ENCODE peak calls at places on chromosomes 7 and 10, in six cellular contexts. One of them, this sample, is unnamed.

GRCh38 chr7:45105588-45106188 is 5.8 kb downstream of the TBRG4 start:
- DNase-seq in tibial artery: no peak
- DNase-seq in fibroblast of lung: no peak
- DNase-seq in heart left ventricle: no peak
- DNase-seq in osteoblast: no peak
- DNase-seq in right lobe of liver: no peak
- DNase-seq in this sample: no peak

GRCh38 chr10:6401562-6402348 is 178.3 kb downstream of the PRKCQ start:
- DNase-seq in heart left ventricle: peak; percentile 73
- DNase-seq in osteoblast: peak; percentile 92
- DNase-seq in fibroblast of lung: peak; percentile 88
- DNase-seq in right lobe of liver: peak; percentile 83
- DNase-seq in tibial artery: peak; percentile 75
- DNase-seq in this sample: peak; percentile 63

GRCh38 chr7:32586291-32587221 is 91.3 kb downstream of the AVL9 start:
- DNase-seq in heart left ventricle: peak; percentile 60
- DNase-seq in osteoblast: peak; percentile 85
- DNase-seq in right lobe of liver: peak; percentile 27
- DNase-seq in tibial artery: no peak
- DNase-seq in fibroblast of lung: peak; percentile 95
- DNase-seq in this sample: no peak

GRCh38 chr10:75430000-75430763 is 1.2 kb upstream of the LRMDA start:
- DNase-seq in right lobe of liver: peak; percentile 62
- DNase-seq in osteoblast: no peak
- DNase-seq in tibial artery: peak; percentile 61
- DNase-seq in heart left ventricle: peak; percentile 75
- DNase-seq in fibroblast of lung: no peak
- DNase-seq in this sample: peak; percentile 80

GRCh38 chr7:155358948-155359712 is 61.5 kb downstream of the INSIG1 start:
- DNase-seq in right lobe of liver: no peak
- DNase-seq in osteoblast: peak; percentile 73
- DNase-seq in heart left ventricle: no peak
- DNase-seq in fibroblast of lung: no peak
- DNase-seq in tibial artery: no peak
- DNase-seq in this sample: no peak

GRCh38 chr7:159119026-159119741 is 25.5 kb downstream of the VIPR2 start:
- DNase-seq in fibroblast of lung: no peak
- DNase-seq in osteoblast: no peak
- DNase-seq in right lobe of liver: no peak
- DNase-seq in heart left ventricle: no peak
- DNase-seq in tibial artery: no peak
- DNase-seq in this sample: no peak

GRCh38 chr10:90987383-90987782 is 66.5 kb upstream of the ANKRD1 start:
- DNase-seq in heart left ventricle: no peak
- DNase-seq in right lobe of liver: no peak
- DNase-seq in tibial artery: no peak
- DNase-seq in fibroblast of lung: no peak
- DNase-seq in osteoblast: no peak
- DNase-seq in this sample: no peak

GRCh38 chr7:13830604-13830915 is 158.9 kb downstream of the ETV1 start:
- DNase-seq in fibroblast of lung: no peak
- DNase-seq in tibial artery: no peak
- DNase-seq in heart left ventricle: no peak
- DNase-seq in right lobe of liver: no peak
- DNase-seq in osteoblast: no peak
- DNase-seq in this sample: no peak

GRCh38 chr10:61819208-61819607 is 82.3 kb upstream of the ARID5B start:
- DNase-seq in tibial artery: no peak
- DNase-seq in right lobe of liver: no peak
- DNase-seq in fibroblast of lung: no peak
- DNase-seq in heart left ventricle: no peak
- DNase-seq in osteoblast: no peak
- DNase-seq in this sample: no peak

GRCh38 chr10:104120512-104120902 is 1.5 kb upstream of the SFR1 start:
- DNase-seq in tibial artery: no peak
- DNase-seq in heart left ventricle: no peak
- DNase-seq in fibroblast of lung: no peak
- DNase-seq in osteoblast: no peak
- DNase-seq in right lobe of liver: no peak
- DNase-seq in this sample: no peak

GRCh38 chr10:49071221-49071761 is 44.0 kb downstream of the VSTM4 start:
- DNase-seq in fibroblast of lung: peak; percentile 39
- DNase-seq in tibial artery: no peak
- DNase-seq in heart left ventricle: no peak
- DNase-seq in osteoblast: no peak
- DNase-seq in right lobe of liver: peak; percentile 38
- DNase-seq in this sample: peak; percentile 88

GRCh38 chr7:50156746-50157145 is 63.7 kb upstream of the ZPBP start:
- DNase-seq in right lobe of liver: no peak
- DNase-seq in fibroblast of lung: no peak
- DNase-seq in osteoblast: no peak
- DNase-seq in tibial artery: no peak
- DNase-seq in heart left ventricle: no peak
- DNase-seq in this sample: no peak

GRCh38 chr10:127973810-127974311 is 67.0 kb downstream of the PTPRE start:
- DNase-seq in fibroblast of lung: no peak
- DNase-seq in right lobe of liver: no peak
- DNase-seq in tibial artery: no peak
- DNase-seq in osteoblast: no peak
- DNase-seq in heart left ventricle: no peak
- DNase-seq in this sample: no peak

GRCh38 chr7:1430056-1430845 is 29.0 kb downstream of the MICALL2 start:
- DNase-seq in tibial artery: no peak
- DNase-seq in heart left ventricle: no peak
- DNase-seq in fibroblast of lung: no peak
- DNase-seq in osteoblast: no peak
- DNase-seq in right lobe of liver: no peak
- DNase-seq in this sample: no peak

GRCh38 chr7:153887756-153888591 is 164.2 kb upstream of the DPP6 start:
- DNase-seq in fibroblast of lung: no peak
- DNase-seq in right lobe of liver: no peak
- DNase-seq in heart left ventricle: no peak
- DNase-seq in tibial artery: no peak
- DNase-seq in osteoblast: no peak
- DNase-seq in this sample: no peak

GRCh38 chr7:108375668-108376067 is 80.6 kb downstream of the NRCAM start:
- DNase-seq in osteoblast: no peak
- DNase-seq in right lobe of liver: no peak
- DNase-seq in heart left ventricle: no peak
- DNase-seq in tibial artery: no peak
- DNase-seq in fibroblast of lung: no peak
- DNase-seq in this sample: no peak

GRCh38 chr7:15332962-15333361 is 228.9 kb downstream of the AGMO start:
- DNase-seq in fibroblast of lung: no peak
- DNase-seq in right lobe of liver: no peak
- DNase-seq in osteoblast: no peak
- DNase-seq in tibial artery: no peak
- DNase-seq in heart left ventricle: no peak
- DNase-seq in this sample: no peak

GRCh38 chr7:90625562-90625961 is 29.4 kb downstream of the CDK14 start:
- DNase-seq in tibial artery: peak; percentile 35
- DNase-seq in heart left ventricle: peak; percentile 60
- DNase-seq in right lobe of liver: no peak
- DNase-seq in fibroblast of lung: peak; percentile 76
- DNase-seq in osteoblast: no peak
- DNase-seq in this sample: no peak

DNA sequence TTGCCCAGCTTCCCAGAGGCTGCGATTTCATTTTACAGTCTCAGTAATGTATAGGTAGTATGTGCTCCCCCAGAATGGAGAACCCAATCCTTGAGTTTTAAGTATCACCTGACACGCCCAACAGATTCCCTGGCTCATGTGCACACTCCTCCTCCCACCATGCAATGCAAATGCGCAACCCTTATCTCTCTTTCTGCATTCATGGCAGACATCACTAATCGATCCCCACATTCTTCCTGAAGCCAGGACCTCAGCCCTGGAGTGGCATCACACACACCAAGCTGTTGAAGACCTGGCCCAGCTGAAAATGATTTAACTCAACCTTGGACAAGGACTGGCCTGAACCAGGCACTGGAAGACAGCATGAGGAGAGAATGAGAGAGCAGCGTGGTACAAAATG is 68.4 kb downstream of the ZRANB1 start:
- DNase-seq in fibroblast of lung: no peak
- DNase-seq in tibial artery: peak; percentile 10
- DNase-seq in right lobe of liver: no peak
- DNase-seq in osteoblast: no peak
- DNase-seq in heart left ventricle: no peak
- DNase-seq in this sample: no peak
- H3K4me1 ChIP-seq in fibroblast of lung: peaks cover 23% of the 10 kb centered on the region
- H3K4me1 ChIP-seq in tibial artery: peaks cover 94% of the 10 kb centered on the region
- H3K4me1 ChIP-seq in right lobe of liver: no peaks in the 10 kb centered on the region
- H3K4me1 ChIP-seq in osteoblast: no peaks in the 10 kb centered on the region
- H3K4me1 ChIP-seq in heart left ventricle: peaks cover 55% of the 10 kb centered on the region
- H3K4me1 ChIP-seq in this sample: peaks cover 16% of the 10 kb centered on the region

DNA sequence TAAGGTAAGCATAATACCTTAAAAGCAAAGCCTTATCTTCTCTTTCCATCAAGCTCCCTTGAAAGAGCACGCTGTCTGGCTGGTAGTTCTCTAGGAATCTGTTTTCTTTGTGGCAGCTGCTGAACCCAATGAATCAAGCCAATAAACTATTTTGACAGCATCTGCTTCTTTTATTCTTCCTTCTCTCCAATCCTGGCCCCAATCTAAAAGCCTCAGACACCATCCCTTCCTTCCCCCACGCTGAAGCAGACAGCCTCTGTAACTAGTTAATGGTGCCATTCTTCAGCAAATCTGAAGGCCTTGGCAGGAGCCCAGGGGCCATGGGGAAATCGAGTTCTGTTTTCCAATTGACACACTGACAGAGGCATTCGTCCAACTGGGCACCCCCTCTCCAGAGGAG is 186.6 kb upstream of the LYZL1 start:
- DNase-seq in tibial artery: no peak
- DNase-seq in heart left ventricle: no peak
- DNase-seq in right lobe of liver: peak; percentile 25
- DNase-seq in fibroblast of lung: peak; percentile 63
- DNase-seq in osteoblast: no peak
- DNase-seq in this sample: no peak
- H3K27ac ChIP-seq in tibial artery: no peak overlapping the region
- H3K27ac ChIP-seq in heart left ventricle: no peak overlapping the region
- H3K27ac ChIP-seq in right lobe of liver: no peak overlapping the region
- H3K27ac ChIP-seq in fibroblast of lung: no peak overlapping the region
- H3K27ac ChIP-seq in osteoblast: no peak overlapping the region
- H3K27ac ChIP-seq in this sample: no peak overlapping the region

GRCh38 chr7:51310131-51310583 is 6.5 kb downstream of the COBL start:
- DNase-seq in right lobe of liver: no peak
- DNase-seq in fibroblast of lung: no peak
- DNase-seq in heart left ventricle: no peak
- DNase-seq in osteoblast: no peak
- DNase-seq in tibial artery: no peak
- DNase-seq in this sample: no peak

GRCh38 chr7:51308738-51309102 is 7.9 kb downstream of the COBL start:
- DNase-seq in tibial artery: no peak
- DNase-seq in heart left ventricle: no peak
- DNase-seq in fibroblast of lung: no peak
- DNase-seq in osteoblast: no peak
- DNase-seq in right lobe of liver: no peak
- DNase-seq in this sample: no peak

GRCh38 chr7:51309361-51310130 is 7.1 kb downstream of the COBL start:
- DNase-seq in osteoblast: no peak
- DNase-seq in tibial artery: no peak
- DNase-seq in fibroblast of lung: no peak
- DNase-seq in heart left ventricle: no peak
- DNase-seq in right lobe of liver: no peak
- DNase-seq in this sample: no peak

GRCh38 chr7:51306761-51307160 is 9.8 kb downstream of the COBL start:
- DNase-seq in right lobe of liver: no peak
- DNase-seq in fibroblast of lung: no peak
- DNase-seq in heart left ventricle: no peak
- DNase-seq in tibial artery: no peak
- DNase-seq in osteoblast: no peak
- DNase-seq in this sample: no peak

DNA sequence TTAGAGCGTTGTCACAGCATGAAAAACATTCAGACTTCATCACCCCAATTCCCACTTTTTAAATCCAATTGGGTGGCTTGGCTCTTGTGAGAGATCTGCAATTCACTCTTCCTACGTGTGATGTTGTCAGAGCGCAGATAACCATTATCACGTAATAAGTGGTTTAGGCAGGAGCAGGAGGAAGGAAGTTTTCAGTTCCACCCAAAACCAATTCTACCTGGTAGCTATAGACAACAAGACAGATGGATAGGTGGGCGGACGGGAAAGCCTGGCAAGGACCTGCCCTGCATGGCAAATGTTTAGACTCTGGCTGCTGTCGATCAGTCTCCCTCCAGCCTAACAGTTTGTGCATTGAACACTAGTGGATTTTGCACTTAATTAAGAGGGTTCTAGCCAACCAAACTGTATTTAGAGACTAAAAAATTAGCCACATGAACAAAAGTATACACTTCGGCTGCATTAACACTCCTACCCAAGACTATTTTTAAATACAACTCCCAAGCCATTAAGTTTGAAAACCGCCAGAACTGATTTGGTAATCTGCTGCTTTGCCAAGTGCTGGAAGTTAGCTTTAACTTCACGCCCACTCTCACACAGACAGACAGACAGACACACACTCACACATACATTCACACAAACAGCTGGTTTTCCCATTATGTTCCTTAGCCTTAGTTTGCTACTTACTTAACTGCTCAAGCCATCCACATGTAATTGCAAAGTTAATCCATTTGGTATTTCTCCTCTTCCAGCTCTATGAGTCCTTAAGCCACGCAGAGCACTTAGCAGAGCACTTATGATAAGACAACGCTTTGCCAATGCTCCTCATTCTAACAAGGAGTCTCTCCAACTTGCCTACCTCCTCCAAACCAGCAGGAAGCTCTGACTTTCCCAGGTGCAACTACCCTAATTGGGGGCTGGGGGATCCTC is 8.5 kb downstream of the COBL start:
- DNase-seq in fibroblast of lung: peak; percentile 32
- DNase-seq in tibial artery: no peak
- DNase-seq in heart left ventricle: no peak
- DNase-seq in right lobe of liver: no peak
- DNase-seq in osteoblast: no peak
- DNase-seq in this sample: no peak
- TF ChIP-seq CTCF in fibroblast of lung: no peak
- TF ChIP-seq CTCF in tibial artery: no peak
- TF ChIP-seq CTCF in heart left ventricle: no peak
- TF ChIP-seq CTCF in right lobe of liver: no peak
- TF ChIP-seq CTCF in osteoblast: no peak
- TF ChIP-seq CTCF in this sample: no peak

GRCh38 chr10:114029655-114030054 is 14.0 kb upstream of the ADRB1 start:
- DNase-seq in osteoblast: no peak
- DNase-seq in right lobe of liver: no peak
- DNase-seq in fibroblast of lung: no peak
- DNase-seq in tibial artery: no peak
- DNase-seq in heart left ventricle: no peak
- DNase-seq in this sample: no peak
- H3K4me1 ChIP-seq in osteoblast: peaks cover 12% of the 10 kb centered on the region
- H3K4me1 ChIP-seq in right lobe of liver: no peaks in the 10 kb centered on the region
- H3K4me1 ChIP-seq in fibroblast of lung: no peaks in the 10 kb centered on the region
- H3K4me1 ChIP-seq in tibial artery: no peaks in the 10 kb centered on the region
- H3K4me1 ChIP-seq in heart left ventricle: no peaks in the 10 kb centered on the region
- H3K4me1 ChIP-seq in this sample: peaks cover 37% of the 10 kb centered on the region

DNA sequence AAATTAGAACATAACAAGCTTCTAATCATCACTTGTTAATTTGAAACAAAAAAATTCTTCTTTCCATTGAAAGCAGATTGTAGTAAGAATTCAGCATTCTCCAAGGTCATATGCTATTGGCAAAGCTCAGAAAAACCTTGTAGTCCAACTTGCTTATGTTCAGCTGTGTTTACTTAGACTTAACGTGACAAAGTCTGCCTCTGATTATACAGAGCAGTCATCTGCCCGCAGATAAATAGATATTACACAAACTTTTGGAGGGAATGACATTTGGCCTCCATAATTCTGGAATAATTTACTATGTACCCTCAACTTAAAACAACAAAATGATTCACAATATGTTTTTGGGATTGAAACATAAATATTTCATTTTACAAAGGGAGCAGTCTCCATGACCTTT is 45.8 kb downstream of the MKX start:
- DNase-seq in fibroblast of lung: no peak
- DNase-seq in tibial artery: no peak
- DNase-seq in right lobe of liver: no peak
- DNase-seq in heart left ventricle: no peak
- DNase-seq in osteoblast: no peak
- DNase-seq in this sample: no peak
- H3K27ac ChIP-seq in fibroblast of lung: no peak overlapping the region
- H3K27ac ChIP-seq in tibial artery: no peak overlapping the region
- H3K27ac ChIP-seq in right lobe of liver: no peak overlapping the region
- H3K27ac ChIP-seq in heart left ventricle: no peak overlapping the region
- H3K27ac ChIP-seq in osteoblast: no peak overlapping the region
- H3K27ac ChIP-seq in this sample: no peak overlapping the region

This sample was measured in foreskin keratinocyte.